ENCODE peak calls at places on chromosome 4, in ten cellular contexts. L is K562, G is KG1, O is NCI-H1092, X is AG10803, D is G401, Y is ACHN, P is mucosa of descending colon, T is tibial nerve, K is Right ventricle myocardium superior. S is an unnamed sample.

GRCh38 chr4:1405636-1406415 is 416 bp downstream of the NKX1-1 start:
- DNase-seq in X (no peak), D (no peak), T (no peak), P (no peak), K (peak; percentile 23), O (no peak), L (no peak), G (no peak), Y (no peak), S (no peak)

GRCh38 chr4:187227907-187228699 is 504.4 kb upstream of the FAT1 start:
- DNase-seq in O (no peak), K (no peak), L (no peak), X (no peak), G (no peak), T (no peak), Y (no peak), P (no peak), D (no peak), S (no peak)

GRCh38 chr4:169015237-169015636 is 5.2 kb upstream of the CBR4 start:
- DNase-seq in Y (no peak), O (no peak), D (no peak), L (no peak), K (peak; percentile 73), G (no peak), P (no peak), T (no peak), X (no peak), S (peak; percentile 19)

GRCh38 chr4:184534511-184535391 is 60.4 kb upstream of the IRF2 start:
- DNase-seq in D (no peak), K (no peak), X (peak; percentile 91), L (peak; percentile 23), P (no peak), Y (peak; percentile 18), T (no peak), O (no peak), G (peak; percentile 2), S (peak; percentile 86)

GRCh38 chr4:139858436-139859225 is 193.0 kb downstream of the MGST2 start:
- DNase-seq in L (no peak), D (no peak), G (no peak), X (no peak), Y (no peak), O (no peak), P (no peak), T (no peak), K (no peak), S (no peak)

GRCh38 chr4:152620218-152620617 is 59.6 kb downstream of the TMEM154 start:
- DNase-seq in O (no peak), T (no peak), G (no peak), D (no peak), K (no peak), L (no peak), P (no peak), Y (no peak), X (no peak), S (no peak)

GRCh38 chr4:38800366-38800765 is 4.2 kb downstream of the TLR1 start:
- DNase-seq in L (no peak), T (no peak), X (no peak), K (no peak), Y (no peak), O (no peak), G (no peak), P (no peak), D (no peak), S (no peak)

GRCh38 chr4:168796362-168797106 is 213.5 kb downstream of the CBR4 start:
- DNase-seq in P (no peak), T (no peak), O (no peak), X (peak; percentile 63), L (no peak), D (no peak), G (no peak), K (no peak), Y (peak; percentile 94), S (peak; percentile 60)

GRCh38 chr4:30380404-30380998 is 339.7 kb upstream of the PCDH7 start:
- DNase-seq in K (no peak), G (no peak), T (no peak), X (peak; percentile 22), Y (peak; percentile 75), L (peak; percentile 8), P (peak; percentile 25), D (no peak), O (peak; percentile 7), S (peak; percentile 65)

GRCh38 chr4:10101559-10102192 is 14.9 kb downstream of the WDR1 start:
- DNase-seq in K (peak; percentile 67), T (no peak), L (no peak), Y (no peak), P (no peak), X (peak; percentile 48), D (peak; percentile 60), O (no peak), G (no peak), S (peak; percentile 36)

GRCh38 chr4:111662496-111662895 is 482.8 kb upstream of the FAM241A start:
- DNase-seq in Y (no peak), T (no peak), L (no peak), X (no peak), K (no peak), D (no peak), O (no peak), G (no peak), P (no peak), S (no peak)

GRCh38 chr4:6504900-6505496 is 32.6 kb upstream of the PPP2R2C start:
- DNase-seq in L (no peak), K (no peak), D (no peak), P (no peak), X (no peak), O (no peak), T (no peak), G (no peak), Y (no peak), S (peak; percentile 16)

GRCh38 chr4:4787421-4787820 is 72.0 kb upstream of the MSX1 start:
- DNase-seq in K (no peak), X (no peak), O (no peak), G (peak; percentile 56), P (no peak), T (no peak), D (no peak), L (no peak), Y (no peak), S (no peak)

GRCh38 chr4:101599620-101600019 is 190.9 kb upstream of the BANK1 start:
- DNase-seq in X (peak; percentile 58), P (no peak), O (no peak), D (no peak), G (no peak), L (no peak), T (no peak), Y (no peak), K (no peak), S (peak; percentile 71)

GRCh38 chr4:108466936-108467902 is 153.2 kb upstream of the RPL34 start:
- DNase-seq in D (no peak), Y (peak; percentile 20), G (no peak), X (peak; percentile 73), L (no peak), T (no peak), P (no peak), O (no peak), K (no peak), S (peak; percentile 71)

GRCh38 chr4:20805716-20806115 is 105.5 kb downstream of the PACRGL start:
- DNase-seq in L (no peak), T (no peak), D (no peak), O (no peak), P (no peak), X (no peak), G (no peak), Y (no peak), K (no peak), S (no peak)

GRCh38 chr4:147732516-147733193 is 767 bp downstream of the ARHGAP10 start:
- DNase-seq in D (no peak), P (peak; percentile 46), K (peak; percentile 67), T (no peak), O (peak; percentile 5), L (no peak), Y (peak; percentile 52), X (peak; percentile 31), G (no peak), S (peak; percentile 72)

GRCh38 chr4:155377281-155377680 is 516 bp upstream of the MAP9 start:
- DNase-seq in G (no peak), D (no peak), K (no peak), O (peak; percentile 7), T (no peak), P (no peak), X (no peak), Y (no peak), L (no peak), S (peak; percentile 6)

GRCh38 chr4:123848615-123849014 is 452.0 kb downstream of the SPRY1 start:
- DNase-seq in T (no peak), O (no peak), L (no peak), D (no peak), Y (no peak), P (no peak), G (no peak), X (peak; percentile 43), K (no peak), S (no peak)

GRCh38 chr4:84920591-84920990 is 45.9 kb downstream of the WDFY3 start:
- DNase-seq in T (no peak), G (no peak), X (peak; percentile 79), D (no peak), L (no peak), O (no peak), K (no peak), Y (peak; percentile 43), P (no peak), S (peak; percentile 86)